ENCODE peak calls at places on chromosomes 13 and 19, in eight cellular contexts. One of them, this sample, is unnamed.

GRCh38 chr13:91347996-91348905 is 764 bp downstream of the MIR17HG start:
- DNase-seq in body of pancreas: peak
- DNase-seq in effector memory CD4-positive, alpha-beta T cell: peak
- DNase-seq in thyroid gland: peak
- DNase-seq in IMR-90: no peak
- DNase-seq in spleen: peak
- DNase-seq in heart right ventricle: peak
- DNase-seq in lung: peak
- DNase-seq in this sample: no peak

GRCh38 chr19:4007836-4008539 is 452 bp downstream of the PIAS4 start:
- DNase-seq in body of pancreas: no peak
- DNase-seq in effector memory CD4-positive, alpha-beta T cell: no peak
- DNase-seq in thyroid gland: peak
- DNase-seq in IMR-90: no peak
- DNase-seq in spleen: peak
- DNase-seq in heart right ventricle: no peak
- DNase-seq in lung: no peak
- DNase-seq in this sample: no peak

GRCh38 chr13:99066219-99066618 is 88.4 kb upstream of the DOCK9 start:
- DNase-seq in body of pancreas: no peak
- DNase-seq in effector memory CD4-positive, alpha-beta T cell: no peak
- DNase-seq in thyroid gland: no peak
- DNase-seq in IMR-90: no peak
- DNase-seq in spleen: no peak
- DNase-seq in heart right ventricle: no peak
- DNase-seq in lung: no peak
- DNase-seq in this sample: no peak

GRCh38 chr13:73625562-73626339 is 508.5 kb downstream of the KLF12 start:
- DNase-seq in body of pancreas: no peak
- DNase-seq in effector memory CD4-positive, alpha-beta T cell: no peak
- DNase-seq in thyroid gland: no peak
- DNase-seq in IMR-90: no peak
- DNase-seq in spleen: no peak
- DNase-seq in heart right ventricle: no peak
- DNase-seq in lung: no peak
- DNase-seq in this sample: no peak

GRCh38 chr19:8566855-8567254 is 10.4 kb downstream of the MYO1F start:
- DNase-seq in body of pancreas: no peak
- DNase-seq in effector memory CD4-positive, alpha-beta T cell: no peak
- DNase-seq in thyroid gland: no peak
- DNase-seq in IMR-90: no peak
- DNase-seq in spleen: no peak
- DNase-seq in heart right ventricle: no peak
- DNase-seq in lung: no peak
- DNase-seq in this sample: no peak

GRCh38 chr13:40152145-40152544 is 496.7 kb downstream of the COG6 start:
- DNase-seq in body of pancreas: peak
- DNase-seq in effector memory CD4-positive, alpha-beta T cell: no peak
- DNase-seq in thyroid gland: no peak
- DNase-seq in IMR-90: peak
- DNase-seq in spleen: no peak
- DNase-seq in heart right ventricle: no peak
- DNase-seq in lung: no peak
- DNase-seq in this sample: no peak

GRCh38 chr13:99256709-99257108 is 1.5 kb downstream of the GPR18 start:
- DNase-seq in body of pancreas: no peak
- DNase-seq in effector memory CD4-positive, alpha-beta T cell: no peak
- DNase-seq in thyroid gland: no peak
- DNase-seq in IMR-90: peak
- DNase-seq in spleen: no peak
- DNase-seq in heart right ventricle: no peak
- DNase-seq in lung: no peak
- DNase-seq in this sample: no peak

GRCh38 chr13:77751513-77752456 is 54.3 kb downstream of the SLAIN1 start:
- DNase-seq in body of pancreas: peak
- DNase-seq in effector memory CD4-positive, alpha-beta T cell: peak
- DNase-seq in thyroid gland: peak
- DNase-seq in IMR-90: peak
- DNase-seq in spleen: no peak
- DNase-seq in heart right ventricle: no peak
- DNase-seq in lung: no peak
- DNase-seq in this sample: no peak

GRCh38 chr13:104006625-104007061 is 940.4 kb upstream of the SLC10A2 start:
- DNase-seq in body of pancreas: no peak
- DNase-seq in effector memory CD4-positive, alpha-beta T cell: no peak
- DNase-seq in thyroid gland: no peak
- DNase-seq in IMR-90: peak
- DNase-seq in spleen: no peak
- DNase-seq in heart right ventricle: no peak
- DNase-seq in lung: no peak
- DNase-seq in this sample: peak

GRCh38 chr13:107590556-107590955 is 624.8 kb downstream of the LIG4 start:
- DNase-seq in body of pancreas: no peak
- DNase-seq in effector memory CD4-positive, alpha-beta T cell: no peak
- DNase-seq in thyroid gland: no peak
- DNase-seq in IMR-90: peak
- DNase-seq in spleen: no peak
- DNase-seq in heart right ventricle: no peak
- DNase-seq in lung: no peak
- DNase-seq in this sample: no peak

GRCh38 chr13:90702050-90702449 is 645.4 kb upstream of the MIR17HG start:
- DNase-seq in body of pancreas: no peak
- DNase-seq in effector memory CD4-positive, alpha-beta T cell: no peak
- DNase-seq in thyroid gland: no peak
- DNase-seq in IMR-90: no peak
- DNase-seq in spleen: no peak
- DNase-seq in heart right ventricle: no peak
- DNase-seq in lung: no peak
- DNase-seq in this sample: no peak

GRCh38 chr19:821228-821975 is at the start of gene PLPPR3:
- DNase-seq in body of pancreas: no peak
- DNase-seq in effector memory CD4-positive, alpha-beta T cell: no peak
- DNase-seq in thyroid gland: no peak
- DNase-seq in IMR-90: no peak
- DNase-seq in spleen: no peak
- DNase-seq in heart right ventricle: no peak
- DNase-seq in lung: no peak
- DNase-seq in this sample: no peak

GRCh38 chr13:28540612-28541011 is 45.7 kb upstream of the FLT1 start:
- DNase-seq in body of pancreas: no peak
- DNase-seq in effector memory CD4-positive, alpha-beta T cell: no peak
- DNase-seq in thyroid gland: no peak
- DNase-seq in IMR-90: peak
- DNase-seq in spleen: no peak
- DNase-seq in heart right ventricle: no peak
- DNase-seq in lung: no peak
- DNase-seq in this sample: no peak

GRCh38 chr19:8468761-8469458 is 24.1 kb downstream of the HNRNPM start:
- DNase-seq in body of pancreas: no peak
- DNase-seq in effector memory CD4-positive, alpha-beta T cell: no peak
- DNase-seq in thyroid gland: no peak
- DNase-seq in IMR-90: peak
- DNase-seq in spleen: no peak
- DNase-seq in heart right ventricle: no peak
- DNase-seq in lung: no peak
- DNase-seq in this sample: no peak

GRCh38 chr19:45130888-45131615 is 29.7 kb downstream of the NKPD1 start:
- DNase-seq in body of pancreas: no peak
- DNase-seq in effector memory CD4-positive, alpha-beta T cell: no peak
- DNase-seq in thyroid gland: no peak
- DNase-seq in IMR-90: peak
- DNase-seq in spleen: no peak
- DNase-seq in heart right ventricle: no peak
- DNase-seq in lung: no peak
- DNase-seq in this sample: peak

GRCh38 chr19:45632468-45633196 is 6.6 kb downstream of the EML2 start:
- DNase-seq in body of pancreas: peak
- DNase-seq in effector memory CD4-positive, alpha-beta T cell: peak
- DNase-seq in thyroid gland: peak
- DNase-seq in IMR-90: peak
- DNase-seq in spleen: no peak
- DNase-seq in heart right ventricle: peak
- DNase-seq in lung: peak
- DNase-seq in this sample: no peak

GRCh38 chr13:30376426-30377311 is 45.6 kb upstream of the UBE2L5 start:
- DNase-seq in body of pancreas: no peak
- DNase-seq in effector memory CD4-positive, alpha-beta T cell: peak
- DNase-seq in thyroid gland: peak
- DNase-seq in IMR-90: no peak
- DNase-seq in spleen: peak
- DNase-seq in heart right ventricle: no peak
- DNase-seq in lung: peak
- DNase-seq in this sample: no peak

GRCh38 chr19:33514885-33515485 is 6.6 kb downstream of the PEPD start:
- DNase-seq in body of pancreas: no peak
- DNase-seq in effector memory CD4-positive, alpha-beta T cell: no peak
- DNase-seq in thyroid gland: peak
- DNase-seq in IMR-90: peak
- DNase-seq in spleen: no peak
- DNase-seq in heart right ventricle: peak
- DNase-seq in lung: peak
- DNase-seq in this sample: no peak

GRCh38 chr19:40420766-40421467 is 4.9 kb downstream of the SERTAD1 start:
- DNase-seq in body of pancreas: peak
- DNase-seq in effector memory CD4-positive, alpha-beta T cell: peak
- DNase-seq in thyroid gland: peak
- DNase-seq in IMR-90: peak
- DNase-seq in spleen: peak
- DNase-seq in heart right ventricle: peak
- DNase-seq in lung: peak
- DNase-seq in this sample: peak

DNA sequence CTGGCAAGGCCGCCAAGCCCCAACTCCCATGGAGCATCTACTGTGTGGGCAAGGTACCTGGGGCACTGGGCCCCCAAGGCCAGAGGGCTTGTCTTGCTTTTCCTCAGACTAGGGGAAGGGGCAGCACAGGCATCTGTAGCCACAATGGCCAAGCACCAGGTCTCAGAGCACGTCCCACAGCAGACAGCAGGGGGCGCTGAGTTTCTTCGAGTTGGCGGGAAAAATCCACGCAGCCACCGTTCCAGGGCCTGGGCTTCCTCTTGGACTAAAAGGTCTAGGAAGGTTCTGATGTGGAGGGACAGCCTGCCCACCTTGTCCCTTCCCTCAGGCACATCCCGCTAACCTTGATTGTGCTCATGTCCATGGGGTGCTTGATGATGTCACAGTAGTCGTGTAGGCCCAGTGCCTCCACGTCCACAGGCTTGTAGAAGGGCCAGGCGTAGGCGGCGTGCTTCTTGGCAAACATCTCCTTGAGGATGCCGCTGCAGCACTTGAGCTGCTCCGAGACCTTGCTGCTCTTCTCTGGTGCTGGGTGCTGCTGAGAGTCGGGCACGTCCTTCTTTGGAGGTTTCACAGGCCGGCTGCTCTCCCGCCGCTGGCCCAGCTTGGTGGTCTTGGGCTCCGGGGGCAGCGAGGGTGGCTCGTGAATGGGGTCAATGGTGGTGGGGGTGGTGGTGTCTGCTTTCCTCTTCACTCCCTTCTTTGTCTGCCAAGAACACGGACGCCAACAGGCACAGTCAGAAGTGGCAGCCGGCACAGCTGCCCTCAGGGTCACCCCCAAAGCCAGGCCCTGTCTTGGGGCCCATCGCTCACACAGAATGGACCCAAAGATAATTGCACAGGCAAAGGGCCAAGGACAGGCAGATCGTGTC is 32.0 kb upstream of the EPHX3 start:
- DNase-seq in body of pancreas: peak
- DNase-seq in effector memory CD4-positive, alpha-beta T cell: peak
- DNase-seq in thyroid gland: peak
- DNase-seq in IMR-90: peak
- DNase-seq in spleen: peak
- DNase-seq in heart right ventricle: peak
- DNase-seq in lung: peak
- DNase-seq in this sample: peak
- H3K27ac ChIP-seq in body of pancreas: peak
- H3K27ac ChIP-seq in effector memory CD4-positive, alpha-beta T cell: no peak
- H3K27ac ChIP-seq in thyroid gland: peak
- H3K27ac ChIP-seq in IMR-90: peak
- H3K27ac ChIP-seq in spleen: peak
- H3K27ac ChIP-seq in heart right ventricle: peak
- H3K27ac ChIP-seq in lung: no peak
- H3K27ac ChIP-seq in this sample: peak

GRCh38 chr13:33640832-33641231 is 177.1 kb upstream of the RFC3 start:
- DNase-seq in body of pancreas: no peak
- DNase-seq in effector memory CD4-positive, alpha-beta T cell: no peak
- DNase-seq in thyroid gland: no peak
- DNase-seq in IMR-90: peak
- DNase-seq in spleen: no peak
- DNase-seq in heart right ventricle: no peak
- DNase-seq in lung: no peak
- DNase-seq in this sample: no peak
- H3K27ac ChIP-seq in body of pancreas: no peak
- H3K27ac ChIP-seq in effector memory CD4-positive, alpha-beta T cell: no peak
- H3K27ac ChIP-seq in thyroid gland: no peak
- H3K27ac ChIP-seq in IMR-90: no peak
- H3K27ac ChIP-seq in spleen: peak
- H3K27ac ChIP-seq in heart right ventricle: peak
- H3K27ac ChIP-seq in lung: no peak
- H3K27ac ChIP-seq in this sample: no peak

DNA sequence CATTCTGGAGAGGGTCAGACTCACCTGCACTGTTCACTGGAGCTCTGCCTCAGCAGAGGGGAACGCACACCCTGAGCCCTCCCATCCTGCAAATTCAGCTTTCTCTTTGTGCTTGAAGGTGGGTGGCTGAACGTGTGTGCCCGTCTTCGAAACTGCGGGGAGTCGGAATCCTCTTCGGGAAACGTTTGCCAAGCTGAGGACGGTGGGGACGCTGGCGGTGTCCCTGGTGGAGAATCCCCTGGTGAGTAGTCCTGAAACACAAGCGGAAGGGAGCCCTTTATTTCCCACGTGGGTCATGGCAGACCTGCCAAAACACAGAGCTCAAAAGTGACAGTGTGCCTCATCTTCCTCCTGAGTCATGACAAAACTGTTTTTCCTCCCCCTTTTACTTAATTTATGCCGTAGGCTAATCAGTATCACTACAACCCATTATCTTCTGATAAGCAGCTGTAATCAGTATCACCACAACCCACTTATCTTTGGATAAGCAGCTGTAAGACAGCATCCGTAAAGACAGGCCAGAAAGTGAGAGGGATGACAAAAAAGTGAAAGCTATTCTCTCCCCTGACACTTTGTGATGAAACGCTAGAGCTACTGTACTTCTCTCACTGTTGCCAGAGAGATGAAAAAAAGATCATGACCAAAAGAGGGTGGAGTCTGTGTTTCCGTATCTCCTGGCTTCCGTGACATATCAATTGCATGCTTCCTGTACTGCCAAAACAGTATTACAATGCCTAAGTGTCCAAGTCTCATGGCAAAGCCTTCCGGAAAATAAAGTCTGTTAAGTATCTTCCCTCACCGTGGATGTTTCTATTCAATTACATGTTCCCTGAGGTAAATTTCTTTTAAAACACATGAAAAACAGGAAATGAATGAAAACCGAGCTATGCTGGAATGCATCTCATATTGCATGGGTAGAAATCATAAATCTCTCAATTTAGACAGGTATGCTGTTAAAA is 155.5 kb downstream of the TBC1D4 start:
- DNase-seq in body of pancreas: no peak
- DNase-seq in effector memory CD4-positive, alpha-beta T cell: peak
- DNase-seq in thyroid gland: no peak
- DNase-seq in IMR-90: peak
- DNase-seq in spleen: peak
- DNase-seq in heart right ventricle: no peak
- DNase-seq in lung: no peak
- DNase-seq in this sample: no peak
- H3K27ac ChIP-seq in body of pancreas: peak
- H3K27ac ChIP-seq in effector memory CD4-positive, alpha-beta T cell: peak
- H3K27ac ChIP-seq in thyroid gland: no peak
- H3K27ac ChIP-seq in IMR-90: no peak
- H3K27ac ChIP-seq in spleen: peak
- H3K27ac ChIP-seq in heart right ventricle: peak
- H3K27ac ChIP-seq in lung: peak
- H3K27ac ChIP-seq in this sample: no peak

GRCh38 chr19:39133431-39134270 is 8.1 kb downstream of the PAK4 start:
- DNase-seq in body of pancreas: peak
- DNase-seq in effector memory CD4-positive, alpha-beta T cell: no peak
- DNase-seq in thyroid gland: peak
- DNase-seq in IMR-90: no peak
- DNase-seq in spleen: no peak
- DNase-seq in heart right ventricle: no peak
- DNase-seq in lung: peak
- DNase-seq in this sample: no peak
- H3K27ac ChIP-seq in body of pancreas: peak
- H3K27ac ChIP-seq in effector memory CD4-positive, alpha-beta T cell: no peak
- H3K27ac ChIP-seq in thyroid gland: peak
- H3K27ac ChIP-seq in IMR-90: no peak
- H3K27ac ChIP-seq in spleen: peak
- H3K27ac ChIP-seq in heart right ventricle: no peak
- H3K27ac ChIP-seq in lung: no peak
- H3K27ac ChIP-seq in this sample: peak